ENCODE peak calls at places on chromosomes 2 and 18, in four cellular contexts. O is SK-N-SH, W is HepG2, D is GM12878. Y is an unnamed sample.

GRCh38 chr2:30236591-30237245 is 5.4 kb downstream of the LBH start:
- DNase-seq in D (no peak), O (no peak), W (no peak), Y (no peak)

GRCh38 chr2:165214093-165214492 is 10.2 kb upstream of the SCN3A start:
- DNase-seq in O (peak), W (no peak), D (no peak), Y (no peak)

GRCh38 chr2:58895849-58896248 is 654.7 kb upstream of the FANCL start:
- DNase-seq in O (no peak), D (no peak), W (no peak), Y (no peak)

GRCh38 chr2:28047698-28048097 is 157.2 kb downstream of the BABAM2 start:
- DNase-seq in D (no peak), W (no peak), O (no peak), Y (peak)

GRCh38 chr18:10565835-10566234 is 40.0 kb downstream of the NAPG start:
- DNase-seq in O (no peak), D (no peak), W (no peak), Y (peak)

GRCh38 chr2:192151848-192152247 is 42.9 kb downstream of the TMEFF2 start:
- DNase-seq in W (no peak), D (no peak), O (no peak), Y (no peak)

GRCh38 chr18:67612281-67612680 is 95.8 kb upstream of the DSEL start:
- DNase-seq in W (no peak), D (no peak), O (no peak), Y (no peak)

GRCh38 chr2:196783431-196784094 is 15.9 kb downstream of the GTF3C3 start:
- DNase-seq in D (no peak), W (no peak), O (no peak), Y (no peak)

GRCh38 chr2:25310965-25311865 is 30.5 kb downstream of the DNMT3A start:
- DNase-seq in W (peak), O (peak), D (no peak), Y (no peak)

GRCh38 chr2:71462056-71462605 is 8.8 kb downstream of the DYSF start:
- DNase-seq in D (no peak), O (no peak), W (no peak), Y (no peak)

GRCh38 chr2:71461304-71461671 is 7.9 kb downstream of the DYSF start:
- DNase-seq in D (no peak), O (no peak), W (no peak), Y (no peak)

GRCh38 chr2:71459084-71459431 is 5.7 kb downstream of the DYSF start:
- DNase-seq in O (no peak), W (no peak), D (no peak), Y (no peak)

GRCh38 chr2:71460056-71460455 is 6.7 kb downstream of the DYSF start:
- DNase-seq in W (no peak), D (no peak), O (no peak), Y (no peak)

DNA sequence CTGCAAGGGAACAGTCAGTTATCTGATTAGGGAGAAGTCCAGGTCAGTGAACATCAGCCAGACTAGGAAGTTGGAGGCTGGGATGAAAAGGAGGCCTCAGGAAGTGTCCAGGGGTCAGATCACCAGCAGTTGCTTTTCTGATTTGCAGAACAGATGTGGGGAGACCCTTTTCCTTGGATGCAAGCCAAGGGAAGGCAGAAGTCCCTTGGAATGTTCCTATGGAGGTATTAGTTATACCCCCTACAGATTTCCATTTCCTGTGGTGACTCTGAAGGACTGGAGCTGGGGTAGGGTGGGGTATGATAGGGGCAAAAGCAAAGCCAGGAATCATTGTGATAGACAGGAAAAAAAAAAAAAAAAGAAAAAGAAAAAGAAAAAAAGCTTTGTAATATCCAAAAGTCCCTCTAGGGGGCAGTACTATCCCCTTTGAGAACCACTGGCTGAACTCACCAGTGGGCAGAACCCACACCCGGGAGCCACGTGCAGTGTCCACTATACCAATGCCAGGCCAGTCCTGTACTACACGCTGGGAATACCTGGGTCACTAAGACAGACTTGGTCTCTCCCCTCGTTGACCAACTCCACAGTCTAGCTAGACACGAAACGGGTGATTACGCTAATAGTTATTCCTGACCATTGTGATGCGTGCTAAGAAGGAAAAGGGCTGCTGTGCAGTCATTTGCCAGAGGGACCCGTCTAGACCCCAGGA is 7.4 kb downstream of the DYSF start:
- DNase-seq in W (no peak), O (peak), D (no peak), Y (no peak)
- TF ChIP-seq GABPA in W (no peak), O (no peak), D (no peak), Y (no peak)

GRCh38 chr18:31683968-31684278 is 458 bp downstream of the B4GALT6 start:
- DNase-seq in D (no peak), O (no peak), W (no peak), Y (no peak)
- H3K4me3 ChIP-seq in D (peak), O (peak), W (peak), Y (no peak)

GRCh38 chr2:20221169-20221938 is 3.6 kb downstream of the SDC1 start:
- DNase-seq in D (no peak), O (peak), W (no peak), Y (no peak)

GRCh38 chr2:20216130-20217025 is 8.6 kb downstream of the SDC1 start:
- DNase-seq in W (no peak), O (no peak), D (no peak), Y (no peak)

GRCh38 chr2:20217041-20217970 is 7.6 kb downstream of the SDC1 start:
- DNase-seq in W (no peak), O (no peak), D (no peak), Y (no peak)

GRCh38 chr2:20219763-20220380 is 5.1 kb downstream of the SDC1 start:
- DNase-seq in W (no peak), O (no peak), D (no peak), Y (no peak)

DNA sequence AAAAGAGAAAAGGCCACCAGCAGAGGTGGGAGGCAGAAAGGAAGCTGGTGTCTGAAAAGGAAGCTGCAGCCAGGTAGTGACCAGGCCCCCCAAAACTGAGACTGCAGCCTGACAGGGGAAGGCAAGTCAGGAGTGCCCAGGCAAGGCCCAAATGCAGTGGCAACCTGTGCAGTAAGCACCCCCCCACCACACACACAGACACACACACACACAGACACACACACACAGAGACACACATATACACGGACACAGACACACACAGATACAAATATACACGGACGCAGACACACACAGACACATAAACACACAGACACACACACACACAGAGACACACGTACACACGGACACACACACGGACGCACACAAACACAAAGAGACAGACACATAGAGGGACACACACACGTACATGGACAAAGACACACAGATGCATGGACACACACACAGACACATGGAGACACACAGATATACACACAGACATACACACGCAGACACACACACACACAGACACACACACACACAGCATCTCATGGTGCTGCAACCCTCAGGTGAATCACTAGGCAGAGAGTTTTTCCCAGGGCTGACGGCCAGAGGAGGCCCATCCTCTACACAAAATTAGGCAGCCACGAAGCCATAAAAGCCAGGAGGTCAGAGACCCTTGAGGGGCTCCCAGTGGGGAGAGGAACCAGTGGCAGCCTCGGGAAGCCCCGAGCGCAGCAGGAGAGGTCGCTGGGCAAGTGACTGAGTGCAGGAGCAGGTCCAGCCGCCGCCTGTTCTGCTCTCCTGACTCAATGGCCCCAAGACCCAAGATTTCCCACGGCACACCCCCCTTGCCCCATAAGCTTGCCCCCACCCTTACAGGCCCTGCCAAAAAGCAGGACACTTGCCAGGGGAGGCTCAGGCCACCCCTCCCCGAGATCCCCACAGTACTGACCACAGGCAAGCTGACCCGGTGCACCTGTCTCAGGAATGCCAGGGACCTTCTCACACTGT is 6.3 kb downstream of the SDC1 start:
- DNase-seq in D (no peak), O (no peak), W (no peak), Y (no peak)
- TF ChIP-seq GABPA in D (no peak), O (no peak), W (no peak), Y (no peak)

DNA sequence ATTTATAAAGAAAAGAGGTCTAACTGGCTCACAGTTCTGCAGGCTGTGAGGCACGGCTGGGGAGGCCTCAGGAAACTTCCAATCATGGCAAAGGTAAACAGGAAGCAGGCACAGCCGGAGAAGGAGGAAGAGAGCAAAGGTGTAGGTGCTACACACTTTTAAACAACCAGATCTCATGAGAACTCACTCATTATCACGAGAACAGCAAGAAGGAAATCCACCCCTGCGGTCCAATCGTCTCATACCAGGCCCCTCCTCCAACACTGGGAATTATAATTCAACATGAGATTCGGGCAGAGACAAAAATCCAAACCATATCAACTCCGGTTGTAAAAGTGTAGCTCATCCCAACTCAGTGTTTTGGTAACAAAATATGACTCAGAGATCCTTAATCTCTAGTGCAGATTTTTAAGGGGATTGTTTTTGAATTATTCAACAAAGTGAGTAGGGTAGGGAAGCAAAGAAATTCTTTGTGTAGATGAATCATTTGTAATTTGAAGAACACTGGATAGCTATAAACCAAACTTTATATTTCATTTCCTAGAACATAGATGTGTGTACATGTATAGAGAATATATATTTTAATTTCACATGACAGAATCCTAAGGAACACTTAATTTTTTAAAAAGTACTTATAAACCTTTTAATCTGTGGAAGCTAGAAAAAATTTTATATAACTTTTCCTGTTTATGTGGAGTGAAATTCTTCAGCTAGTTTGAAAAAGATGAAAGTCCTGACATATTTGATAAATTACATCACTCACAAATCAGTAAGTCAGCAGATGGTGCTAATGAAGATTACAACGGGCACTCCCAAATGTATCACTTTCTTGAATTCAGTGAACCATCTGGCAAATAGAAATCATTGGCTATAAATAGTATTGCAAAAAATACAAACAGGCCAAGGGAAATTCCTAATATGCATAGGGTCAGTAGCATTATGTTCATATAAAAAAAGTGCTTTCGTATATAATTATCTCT is 130.1 kb downstream of the OLA1 start:
- DNase-seq in W (no peak), D (no peak), O (no peak), Y (no peak)
- H3K4me3 ChIP-seq in W (no peak), D (no peak), O (no peak), Y (no peak)

GRCh38 chr18:69758458-69758857 is 189.2 kb downstream of the CD226 start:
- DNase-seq in D (no peak), W (no peak), O (no peak), Y (no peak)
- TF ChIP-seq GABPA in D (no peak), W (no peak), O (no peak), Y (no peak)

GRCh38 chr2:129757915-129758421 is 221.5 kb upstream of the RAB6C start:
- DNase-seq in O (peak), W (no peak), D (no peak), Y (no peak)
- H3K4me3 ChIP-seq in O (no peak), W (no peak), D (no peak), Y (no peak)